ENCODE peak calls at places on chromosomes 11 and 22, in six cellular contexts. D, Z, F, A, S and I are unnamed samples. For H3K4me1, the result is how much of the 10 kb centered on the place peaks cover.

GRCh38 chr11:47863189-47863892 is 15.2 kb upstream of the NUP160 start:
- DNase-seq in D (peak), Z (no peak), F (no peak), A (no peak), S (no peak), I (no peak)

GRCh38 chr11:109729761-109730160 is 307.8 kb downstream of the C11orf87 start:
- DNase-seq in D (no peak), Z (no peak), F (no peak), A (peak), S (no peak), I (no peak)

GRCh38 chr11:30459821-30460220 is 126.3 kb downstream of the MPPED2 start:
- DNase-seq in D (no peak), Z (no peak), F (no peak), A (no peak), S (no peak), I (no peak)

GRCh38 chr11:84498016-84498415 is 1129.1 kb downstream of the DLG2 start:
- DNase-seq in D (peak), Z (no peak), F (peak), A (no peak), S (no peak), I (peak)

GRCh38 chr11:66880484-66881211 is 23.8 kb downstream of the LRFN4 start:
- DNase-seq in D (no peak), Z (no peak), F (no peak), A (no peak), S (no peak), I (no peak)

GRCh38 chr11:113778111-113778910 is 1.3 kb upstream of the CLDN25 start:
- DNase-seq in D (no peak), Z (no peak), F (no peak), A (no peak), S (no peak), I (peak)

GRCh38 chr11:20032577-20033265 is 127.6 kb downstream of the DBX1 start:
- DNase-seq in D (no peak), Z (no peak), F (no peak), A (no peak), S (no peak), I (no peak)

GRCh38 chr11:20360650-20361049 is 2.9 kb upstream of the HTATIP2 start:
- DNase-seq in D (peak), Z (no peak), F (no peak), A (no peak), S (no peak), I (no peak)

GRCh38 chr22:49307870-49308269 is 519.8 kb downstream of the BRD1 start:
- DNase-seq in D (no peak), Z (peak), F (peak), A (peak), S (no peak), I (peak)

GRCh38 chr11:66313321-66314185 is 3.3 kb downstream of the CD248 start:
- DNase-seq in D (peak), Z (no peak), F (no peak), A (no peak), S (no peak), I (peak)

GRCh38 chr22:44128961-44129613 is 51.6 kb upstream of the PARVG start:
- DNase-seq in D (no peak), Z (peak), F (no peak), A (no peak), S (no peak), I (peak)

GRCh38 chr11:74925281-74925680 is 23.6 kb downstream of the XRRA1 start:
- DNase-seq in D (no peak), Z (no peak), F (no peak), A (no peak), S (no peak), I (no peak)

GRCh38 chr11:86043765-86044534 is 24.9 kb downstream of the PICALM start:
- DNase-seq in D (no peak), Z (no peak), F (no peak), A (no peak), S (no peak), I (no peak)

GRCh38 chr22:38467438-38467903 is 425 bp upstream of the KDELR3 start:
- DNase-seq in D (no peak), Z (no peak), F (no peak), A (peak), S (no peak), I (no peak)

DNA sequence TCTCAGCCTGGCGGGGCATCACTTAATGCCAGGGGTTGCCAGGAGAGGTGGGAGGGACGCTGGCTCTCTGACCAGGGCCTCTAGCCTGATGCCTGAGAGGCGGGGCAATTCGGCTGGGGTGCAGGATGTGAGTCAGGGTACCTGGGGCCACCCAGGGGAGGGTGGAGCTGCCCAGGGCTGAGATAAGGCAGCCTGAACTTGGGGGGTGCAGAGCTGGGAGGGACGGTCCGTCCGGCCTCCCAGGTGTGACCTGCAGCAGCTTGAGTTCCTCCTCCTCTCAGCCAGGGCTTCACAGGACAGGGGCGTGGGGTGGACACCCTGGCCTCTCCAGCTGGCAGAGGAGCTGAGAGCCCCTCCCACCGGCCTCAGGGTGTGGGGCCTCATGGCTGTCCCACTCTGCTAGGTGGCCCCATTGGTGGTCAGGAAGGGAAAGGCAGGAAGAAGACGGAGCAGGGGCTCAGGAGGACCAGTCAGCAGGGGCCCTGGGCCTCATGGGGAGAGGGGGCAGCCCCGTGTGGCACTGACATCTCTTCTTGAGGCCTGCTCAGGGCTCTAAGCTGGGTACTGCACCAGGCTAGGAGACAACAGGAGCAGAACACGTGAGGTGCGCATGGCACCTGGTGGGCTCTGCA is 942 bp upstream of the RPS6KA4 start:
- DNase-seq in D (no peak), Z (no peak), F (no peak), A (peak), S (no peak), I (peak)
- H3K4me1 ChIP-seq in D (under half), Z (under half), F (under half), A (under half), S (half or more), I (under half)

DNA sequence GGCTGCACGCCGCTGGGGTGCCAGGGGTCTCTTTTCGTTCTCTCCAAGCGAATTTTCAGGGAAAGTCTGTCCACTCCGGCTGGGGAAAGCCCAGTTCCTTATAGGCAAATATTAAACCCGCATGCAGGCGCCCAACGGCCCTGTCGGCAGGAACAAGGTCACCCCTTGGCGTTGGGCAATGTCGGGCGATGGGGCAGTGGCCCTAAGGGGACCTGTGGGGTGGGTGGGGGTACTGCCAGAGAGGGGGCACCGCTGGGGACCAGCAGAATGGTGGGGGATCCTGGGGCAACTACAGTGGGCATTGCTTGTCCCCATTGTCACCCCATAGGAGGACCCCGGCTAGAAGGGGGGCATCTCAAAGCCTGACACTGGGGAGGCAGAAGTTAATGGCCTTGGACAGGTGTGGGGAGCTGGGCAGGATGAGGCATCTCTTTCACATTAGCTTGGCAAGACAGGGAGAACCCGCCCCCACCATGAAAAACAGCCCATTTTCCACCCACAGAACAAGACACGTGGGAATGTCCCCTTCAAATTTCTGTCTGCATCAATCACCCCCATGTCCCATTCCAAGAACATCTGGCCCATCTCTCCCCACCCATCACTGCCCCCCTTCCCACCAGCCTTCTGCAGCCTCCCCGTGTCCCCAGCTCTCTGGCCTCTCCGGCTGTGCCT is 5.5 kb upstream of the IGF2 start:
- DNase-seq in D (no peak), Z (no peak), F (no peak), A (no peak), S (no peak), I (no peak)
- H3K4me3 ChIP-seq in D (no peak), Z (no peak), F (no peak), A (no peak), S (no peak), I (no peak)

GRCh38 chr11:126817523-126818450 is 182.8 kb downstream of the KIRREL3 start:
- DNase-seq in D (no peak), Z (no peak), F (no peak), A (no peak), S (no peak), I (no peak)
- TF ChIP-seq CTCF in D (no peak), Z (no peak), F (no peak), A (no peak), S (no peak), I (no peak)

GRCh38 chr11:122154227-122154626 is 38.2 kb upstream of the BLID start:
- DNase-seq in D (no peak), Z (no peak), F (no peak), A (no peak), S (no peak), I (no peak)
- H3K4me1 ChIP-seq in D (under half), Z (under half), F (under half), A (under half), S (half or more), I (under half)

GRCh38 chr11:78801161-78801884 is 226.7 kb upstream of the NARS2 start:
- DNase-seq in D (peak), Z (peak), F (no peak), A (peak), S (no peak), I (no peak)
- H3K4me3 ChIP-seq in D (no peak), Z (no peak), F (no peak), A (no peak), S (no peak), I (no peak)

GRCh38 chr11:71372693-71373657 is 75.2 kb downstream of the DHCR7 start:
- DNase-seq in D (peak), Z (no peak), F (no peak), A (no peak), S (peak), I (no peak)
- TF ChIP-seq CTCF in D (peak), Z (peak), F (peak), A (no peak), S (peak), I (peak)

DNA sequence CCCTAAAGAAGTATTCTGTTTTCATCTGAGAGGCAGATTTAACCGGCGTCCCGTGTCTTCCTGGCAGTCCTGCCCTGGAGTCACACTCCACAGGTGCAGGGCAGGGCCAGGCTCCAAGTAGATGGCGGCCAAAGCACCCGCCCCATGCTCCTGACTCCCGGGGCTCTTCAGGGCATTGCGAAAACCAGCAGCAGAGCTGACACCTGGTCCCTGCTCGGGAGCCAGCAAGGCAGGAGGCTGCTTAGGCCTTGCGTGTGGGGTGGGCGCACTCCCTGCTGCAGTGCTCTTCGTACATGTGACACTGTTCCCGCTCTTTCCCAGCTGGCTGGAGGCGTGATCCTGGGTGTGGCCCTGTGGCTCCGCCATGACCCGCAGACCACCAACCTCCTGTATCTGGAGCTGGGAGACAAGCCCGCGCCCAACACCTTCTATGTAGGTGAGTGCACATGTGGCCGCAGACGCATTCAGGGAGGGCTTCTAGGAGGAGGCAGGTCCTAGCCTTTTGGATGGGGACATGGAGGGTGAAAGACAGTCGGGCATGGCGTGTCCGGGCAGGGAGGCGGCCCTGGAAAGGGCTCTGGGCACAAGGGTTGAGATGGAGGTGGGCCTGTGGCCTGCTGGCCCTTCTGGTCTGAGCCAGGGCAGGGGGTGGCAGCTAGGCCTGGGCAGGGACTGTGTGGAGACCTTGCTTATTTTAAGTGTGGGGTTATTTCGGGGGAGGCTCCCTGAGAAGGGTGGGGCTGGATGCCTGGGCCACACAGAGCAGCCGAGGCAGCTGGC is 10.3 kb upstream of the TSSC4 start:
- DNase-seq in D (peak), Z (no peak), F (no peak), A (no peak), S (no peak), I (peak)
- H3K4me1 ChIP-seq in D (under half), Z (half or more), F (half or more), A (under half), S (under half), I (under half)

GRCh38 chr22:46611189-46611588 is 9.0 kb upstream of the GRAMD4 start:
- DNase-seq in D (no peak), Z (no peak), F (no peak), A (no peak), S (no peak), I (no peak)

GRCh38 chr22:46612341-46612903 is 7.8 kb upstream of the GRAMD4 start:
- DNase-seq in D (no peak), Z (no peak), F (no peak), A (no peak), S (no peak), I (no peak)

GRCh38 chr22:46614070-46614931 is 5.9 kb upstream of the GRAMD4 start:
- DNase-seq in D (no peak), Z (no peak), F (no peak), A (no peak), S (no peak), I (no peak)

GRCh38 chr22:46612904-46613605 is 7.1 kb upstream of the GRAMD4 start:
- DNase-seq in D (peak), Z (no peak), F (no peak), A (peak), S (no peak), I (peak)

GRCh38 chr22:46613606-46613997 is 6.6 kb upstream of the GRAMD4 start:
- DNase-seq in D (peak), Z (no peak), F (no peak), A (no peak), S (no peak), I (no peak)
- H3K4me3 ChIP-seq in D (no peak), Z (no peak), F (no peak), A (peak), S (no peak), I (no peak)